ENCODE peak calls at places on chromosomes 13 and 19, in six cellular contexts. F, S, P, J, R and N are unnamed samples.

GRCh38 chr19:3722443-3723109 is 14.4 kb downstream of the TJP3 start:
- DNase-seq in F (peak), S (peak), P (no peak), J (peak), R (no peak), N (peak)

GRCh38 chr13:74325106-74325505 is 190.9 kb upstream of the KLF12 start:
- DNase-seq in F (no peak), S (no peak), P (no peak), J (peak), R (peak), N (no peak)

GRCh38 chr13:111239754-111240670 is 80.4 kb upstream of the TEX29 start:
- DNase-seq in F (no peak), S (no peak), P (no peak), J (no peak), R (no peak), N (peak)

GRCh38 chr19:5564930-5565329 is 2.8 kb downstream of the TINCR start:
- DNase-seq in F (no peak), S (no peak), P (no peak), J (no peak), R (no peak), N (peak)

GRCh38 chr13:35208587-35208986 is 266.5 kb downstream of the NBEA start:
- DNase-seq in F (no peak), S (no peak), P (no peak), J (no peak), R (peak), N (no peak)

GRCh38 chr13:110057052-110057451 is 249.9 kb downstream of the COL4A1 start:
- DNase-seq in F (no peak), S (no peak), P (no peak), J (no peak), R (no peak), N (no peak)

GRCh38 chr13:94128430-94128829 is 351.1 kb downstream of the DCT start:
- DNase-seq in F (no peak), S (peak), P (no peak), J (peak), R (no peak), N (peak)

GRCh38 chr13:21933001-21933400 is 262.1 kb downstream of the FGF9 start:
- DNase-seq in F (no peak), S (no peak), P (no peak), J (no peak), R (no peak), N (no peak)

GRCh38 chr13:96898212-96898611 is 96.1 kb downstream of the OXGR1 start:
- DNase-seq in F (no peak), S (no peak), P (no peak), J (no peak), R (no peak), N (no peak)

GRCh38 chr13:22014469-22014868 is 343.6 kb downstream of the FGF9 start:
- DNase-seq in F (no peak), S (peak), P (no peak), J (no peak), R (peak), N (peak)

GRCh38 chr19:27618006-27618405 is 1594.9 kb downstream of the UQCRFS1 start:
- DNase-seq in F (no peak), S (no peak), P (no peak), J (no peak), R (no peak), N (no peak)

GRCh38 chr19:45250832-45251451 is at the start of gene MARK4:
- DNase-seq in F (peak), S (no peak), P (peak), J (peak), R (peak), N (peak)

GRCh38 chr19:13875824-13876223 is 1.1 kb upstream of the NANOS3 start:
- DNase-seq in F (no peak), S (no peak), P (no peak), J (no peak), R (no peak), N (no peak)

GRCh38 chr13:46803586-46803985 is 6.6 kb upstream of the ESD start:
- DNase-seq in F (no peak), S (no peak), P (no peak), J (no peak), R (no peak), N (peak)

GRCh38 chr19:21410166-21410565 is 13.2 kb downstream of the ZNF493 start:
- DNase-seq in F (no peak), S (no peak), P (no peak), J (no peak), R (no peak), N (no peak)

GRCh38 chr13:74986609-74987008 is 495.4 kb downstream of the TBC1D4 start:
- DNase-seq in F (no peak), S (no peak), P (no peak), J (peak), R (no peak), N (no peak)

GRCh38 chr19:2173841-2174577 is 10.3 kb downstream of the DOT1L start:
- DNase-seq in F (no peak), S (no peak), P (no peak), J (no peak), R (no peak), N (no peak)

GRCh38 chr13:100951031-100951430 is 276.4 kb upstream of the TMTC4 start:
- DNase-seq in F (no peak), S (no peak), P (no peak), J (peak), R (no peak), N (no peak)

GRCh38 chr13:45082964-45083363 is 37.3 kb upstream of the GTF2F2 start:
- DNase-seq in F (no peak), S (no peak), P (no peak), J (no peak), R (peak), N (no peak)